ENCODE peak calls at places on chromosomes 7 and 10, in six cellular contexts. One of them, this sample, is unnamed.

GRCh38 chr10:43585046-43585445 is 10.6 kb upstream of the ZNF239 start:
- DNase-seq in brain microvascular endothelial cell: no peak
- DNase-seq in hypothalamus: no peak
- DNase-seq in MCF 10A: no peak
- DNase-seq in EL: peak
- DNase-seq in NCI-H1092 treated with DMSO at 0.1 percent for 48 hours: no peak
- DNase-seq in this sample: no peak

GRCh38 chr10:128837478-128837877 is 629.6 kb upstream of the MGMT start:
- DNase-seq in brain microvascular endothelial cell: no peak
- DNase-seq in hypothalamus: no peak
- DNase-seq in MCF 10A: no peak
- DNase-seq in EL: no peak
- DNase-seq in NCI-H1092 treated with DMSO at 0.1 percent for 48 hours: no peak
- DNase-seq in this sample: no peak

GRCh38 chr7:78649976-78650375 is 803.5 kb downstream of the MAGI2 start:
- DNase-seq in brain microvascular endothelial cell: no peak
- DNase-seq in hypothalamus: no peak
- DNase-seq in MCF 10A: no peak
- DNase-seq in EL: no peak
- DNase-seq in NCI-H1092 treated with DMSO at 0.1 percent for 48 hours: no peak
- DNase-seq in this sample: no peak

GRCh38 chr10:124977648-124978375 is 35.9 kb downstream of the ZRANB1 start:
- DNase-seq in brain microvascular endothelial cell: no peak
- DNase-seq in hypothalamus: no peak
- DNase-seq in MCF 10A: no peak
- DNase-seq in EL: no peak
- DNase-seq in NCI-H1092 treated with DMSO at 0.1 percent for 48 hours: no peak
- DNase-seq in this sample: no peak

GRCh38 chr7:117248810-117249209 is 74.0 kb downstream of the WNT2 start:
- DNase-seq in brain microvascular endothelial cell: no peak
- DNase-seq in hypothalamus: no peak
- DNase-seq in MCF 10A: no peak
- DNase-seq in EL: no peak
- DNase-seq in NCI-H1092 treated with DMSO at 0.1 percent for 48 hours: no peak
- DNase-seq in this sample: no peak

GRCh38 chr7:44630791-44631457 is 24.5 kb downstream of the OGDH start:
- DNase-seq in brain microvascular endothelial cell: no peak
- DNase-seq in hypothalamus: no peak
- DNase-seq in MCF 10A: no peak
- DNase-seq in EL: no peak
- DNase-seq in NCI-H1092 treated with DMSO at 0.1 percent for 48 hours: no peak
- DNase-seq in this sample: no peak

GRCh38 chr10:17406036-17406834 is 48.2 kb downstream of the ST8SIA6 start:
- DNase-seq in brain microvascular endothelial cell: no peak
- DNase-seq in hypothalamus: no peak
- DNase-seq in MCF 10A: no peak
- DNase-seq in EL: no peak
- DNase-seq in NCI-H1092 treated with DMSO at 0.1 percent for 48 hours: no peak
- DNase-seq in this sample: no peak

GRCh38 chr7:220151-220841 is 27.9 kb downstream of the FAM20C start:
- DNase-seq in brain microvascular endothelial cell: no peak
- DNase-seq in hypothalamus: no peak
- DNase-seq in MCF 10A: no peak
- DNase-seq in EL: no peak
- DNase-seq in NCI-H1092 treated with DMSO at 0.1 percent for 48 hours: no peak
- DNase-seq in this sample: no peak

GRCh38 chr10:97724341-97724941 is 10.9 kb downstream of the MARVELD1 start:
- DNase-seq in brain microvascular endothelial cell: no peak
- DNase-seq in hypothalamus: no peak
- DNase-seq in MCF 10A: peak
- DNase-seq in EL: peak
- DNase-seq in NCI-H1092 treated with DMSO at 0.1 percent for 48 hours: no peak
- DNase-seq in this sample: no peak

GRCh38 chr10:60892571-60892970 is 51.4 kb downstream of the RHOBTB1 start:
- DNase-seq in brain microvascular endothelial cell: no peak
- DNase-seq in hypothalamus: no peak
- DNase-seq in MCF 10A: no peak
- DNase-seq in EL: no peak
- DNase-seq in NCI-H1092 treated with DMSO at 0.1 percent for 48 hours: no peak
- DNase-seq in this sample: no peak